ENCODE peak calls at places on chromosome 3, in ten cellular contexts. One of them, this sample, is unnamed.

GRCh38 chr3:39192490-39193092 is at the start of gene XIRP1:
- DNase-seq in IMR-90: peak
- DNase-seq in A549: no peak
- DNase-seq in choroid plexus epithelial cell: no peak
- DNase-seq in K562: no peak
- DNase-seq in esophagus muscularis mucosa: no peak
- DNase-seq in left ventricle myocardium inferior: peak
- DNase-seq in fibroblast of villous mesenchyme: no peak
- DNase-seq in dorsolateral prefrontal cortex: no peak
- DNase-seq in tibial nerve: no peak
- DNase-seq in this sample: no peak

GRCh38 chr3:141782386-141782932 is 19.3 kb downstream of the GRK7 start:
- DNase-seq in tibial nerve: no peak
- DNase-seq in K562: no peak
- DNase-seq in dorsolateral prefrontal cortex: no peak
- DNase-seq in left ventricle myocardium inferior: no peak
- DNase-seq in A549: no peak
- DNase-seq in esophagus muscularis mucosa: no peak
- DNase-seq in IMR-90: no peak
- DNase-seq in choroid plexus epithelial cell: peak
- DNase-seq in fibroblast of villous mesenchyme: peak
- DNase-seq in this sample: peak

GRCh38 chr3:135147657-135148056 is 352.6 kb downstream of the EPHB1 start:
- DNase-seq in left ventricle myocardium inferior: no peak
- DNase-seq in fibroblast of villous mesenchyme: no peak
- DNase-seq in tibial nerve: no peak
- DNase-seq in A549: no peak
- DNase-seq in dorsolateral prefrontal cortex: no peak
- DNase-seq in choroid plexus epithelial cell: no peak
- DNase-seq in IMR-90: no peak
- DNase-seq in esophagus muscularis mucosa: no peak
- DNase-seq in K562: no peak
- DNase-seq in this sample: no peak

GRCh38 chr3:141663993-141664392 is 74.1 kb upstream of the RNF7 start:
- DNase-seq in dorsolateral prefrontal cortex: no peak
- DNase-seq in left ventricle myocardium inferior: no peak
- DNase-seq in tibial nerve: no peak
- DNase-seq in choroid plexus epithelial cell: peak
- DNase-seq in IMR-90: peak
- DNase-seq in esophagus muscularis mucosa: no peak
- DNase-seq in K562: no peak
- DNase-seq in A549: no peak
- DNase-seq in fibroblast of villous mesenchyme: no peak
- DNase-seq in this sample: peak

GRCh38 chr3:150639262-150639661 is 36.1 kb downstream of the SELENOT start:
- DNase-seq in tibial nerve: no peak
- DNase-seq in esophagus muscularis mucosa: no peak
- DNase-seq in choroid plexus epithelial cell: peak
- DNase-seq in K562: no peak
- DNase-seq in IMR-90: peak
- DNase-seq in fibroblast of villous mesenchyme: no peak
- DNase-seq in A549: no peak
- DNase-seq in dorsolateral prefrontal cortex: no peak
- DNase-seq in left ventricle myocardium inferior: no peak
- DNase-seq in this sample: peak

GRCh38 chr3:18758047-18758704 is 333.0 kb upstream of the SATB1 start:
- DNase-seq in left ventricle myocardium inferior: no peak
- DNase-seq in choroid plexus epithelial cell: peak
- DNase-seq in dorsolateral prefrontal cortex: no peak
- DNase-seq in A549: peak
- DNase-seq in K562: peak
- DNase-seq in IMR-90: no peak
- DNase-seq in esophagus muscularis mucosa: no peak
- DNase-seq in fibroblast of villous mesenchyme: peak
- DNase-seq in tibial nerve: no peak
- DNase-seq in this sample: peak

GRCh38 chr3:43102773-43103480 is 3.0 kb downstream of the POMGNT2 start:
- DNase-seq in A549: no peak
- DNase-seq in IMR-90: no peak
- DNase-seq in dorsolateral prefrontal cortex: no peak
- DNase-seq in tibial nerve: no peak
- DNase-seq in K562: no peak
- DNase-seq in left ventricle myocardium inferior: no peak
- DNase-seq in fibroblast of villous mesenchyme: no peak
- DNase-seq in choroid plexus epithelial cell: no peak
- DNase-seq in esophagus muscularis mucosa: no peak
- DNase-seq in this sample: peak

GRCh38 chr3:76199382-76199781 is 414.0 kb upstream of the ZNF717 start:
- DNase-seq in esophagus muscularis mucosa: no peak
- DNase-seq in dorsolateral prefrontal cortex: no peak
- DNase-seq in left ventricle myocardium inferior: no peak
- DNase-seq in A549: no peak
- DNase-seq in choroid plexus epithelial cell: peak
- DNase-seq in tibial nerve: no peak
- DNase-seq in IMR-90: no peak
- DNase-seq in fibroblast of villous mesenchyme: no peak
- DNase-seq in K562: no peak
- DNase-seq in this sample: no peak

GRCh38 chr3:128775906-128776542 is 50.0 kb downstream of the RAB7A start:
- DNase-seq in left ventricle myocardium inferior: no peak
- DNase-seq in K562: no peak
- DNase-seq in A549: no peak
- DNase-seq in fibroblast of villous mesenchyme: no peak
- DNase-seq in choroid plexus epithelial cell: no peak
- DNase-seq in dorsolateral prefrontal cortex: no peak
- DNase-seq in IMR-90: no peak
- DNase-seq in tibial nerve: no peak
- DNase-seq in esophagus muscularis mucosa: no peak
- DNase-seq in this sample: no peak

GRCh38 chr3:108389361-108389760 is 93.0 kb downstream of the HHLA2 start:
- DNase-seq in esophagus muscularis mucosa: no peak
- DNase-seq in K562: no peak
- DNase-seq in fibroblast of villous mesenchyme: no peak
- DNase-seq in dorsolateral prefrontal cortex: no peak
- DNase-seq in tibial nerve: no peak
- DNase-seq in IMR-90: no peak
- DNase-seq in A549: no peak
- DNase-seq in left ventricle myocardium inferior: no peak
- DNase-seq in choroid plexus epithelial cell: no peak
- DNase-seq in this sample: no peak

GRCh38 chr3:169495569-169495968 is 167.9 kb downstream of the MECOM start:
- DNase-seq in fibroblast of villous mesenchyme: no peak
- DNase-seq in esophagus muscularis mucosa: no peak
- DNase-seq in K562: no peak
- DNase-seq in choroid plexus epithelial cell: no peak
- DNase-seq in dorsolateral prefrontal cortex: no peak
- DNase-seq in A549: no peak
- DNase-seq in left ventricle myocardium inferior: no peak
- DNase-seq in IMR-90: no peak
- DNase-seq in tibial nerve: no peak
- DNase-seq in this sample: no peak

GRCh38 chr3:28840976-28841376 is 439.9 kb upstream of the RBMS3 start:
- DNase-seq in K562: no peak
- DNase-seq in dorsolateral prefrontal cortex: no peak
- DNase-seq in tibial nerve: no peak
- DNase-seq in choroid plexus epithelial cell: no peak
- DNase-seq in A549: no peak
- DNase-seq in left ventricle myocardium inferior: no peak
- DNase-seq in IMR-90: no peak
- DNase-seq in esophagus muscularis mucosa: no peak
- DNase-seq in fibroblast of villous mesenchyme: no peak
- DNase-seq in this sample: no peak

GRCh38 chr3:130341388-130341787 is 4.1 kb upstream of the COL6A5 start:
- DNase-seq in fibroblast of villous mesenchyme: peak
- DNase-seq in left ventricle myocardium inferior: no peak
- DNase-seq in dorsolateral prefrontal cortex: no peak
- DNase-seq in IMR-90: no peak
- DNase-seq in esophagus muscularis mucosa: no peak
- DNase-seq in tibial nerve: no peak
- DNase-seq in A549: no peak
- DNase-seq in choroid plexus epithelial cell: peak
- DNase-seq in K562: no peak
- DNase-seq in this sample: no peak

GRCh38 chr3:87335931-87336330 is 59.5 kb upstream of the POU1F1 start:
- DNase-seq in left ventricle myocardium inferior: no peak
- DNase-seq in esophagus muscularis mucosa: no peak
- DNase-seq in K562: no peak
- DNase-seq in dorsolateral prefrontal cortex: no peak
- DNase-seq in A549: no peak
- DNase-seq in IMR-90: no peak
- DNase-seq in choroid plexus epithelial cell: no peak
- DNase-seq in tibial nerve: no peak
- DNase-seq in fibroblast of villous mesenchyme: no peak
- DNase-seq in this sample: no peak

GRCh38 chr3:153162513-153163348 is 705 bp downstream of the RAP2B start:
- DNase-seq in dorsolateral prefrontal cortex: peak
- DNase-seq in esophagus muscularis mucosa: no peak
- DNase-seq in A549: no peak
- DNase-seq in IMR-90: peak
- DNase-seq in K562: no peak
- DNase-seq in tibial nerve: no peak
- DNase-seq in choroid plexus epithelial cell: peak
- DNase-seq in fibroblast of villous mesenchyme: peak
- DNase-seq in left ventricle myocardium inferior: peak
- DNase-seq in this sample: peak

GRCh38 chr3:156674911-156675743 is 737 bp downstream of the TIPARP start:
- DNase-seq in dorsolateral prefrontal cortex: peak
- DNase-seq in choroid plexus epithelial cell: peak
- DNase-seq in K562: peak
- DNase-seq in esophagus muscularis mucosa: no peak
- DNase-seq in left ventricle myocardium inferior: peak
- DNase-seq in A549: peak
- DNase-seq in IMR-90: peak
- DNase-seq in fibroblast of villous mesenchyme: peak
- DNase-seq in tibial nerve: peak
- DNase-seq in this sample: peak

GRCh38 chr3:42216820-42217416 is 49.1 kb downstream of the CCK start:
- DNase-seq in A549: no peak
- DNase-seq in tibial nerve: no peak
- DNase-seq in choroid plexus epithelial cell: peak
- DNase-seq in dorsolateral prefrontal cortex: no peak
- DNase-seq in left ventricle myocardium inferior: no peak
- DNase-seq in IMR-90: peak
- DNase-seq in fibroblast of villous mesenchyme: peak
- DNase-seq in K562: no peak
- DNase-seq in esophagus muscularis mucosa: no peak
- DNase-seq in this sample: peak

GRCh38 chr3:115651089-115651488 is 27.8 kb downstream of the GAP43 start:
- DNase-seq in esophagus muscularis mucosa: no peak
- DNase-seq in K562: no peak
- DNase-seq in tibial nerve: no peak
- DNase-seq in dorsolateral prefrontal cortex: no peak
- DNase-seq in choroid plexus epithelial cell: no peak
- DNase-seq in IMR-90: no peak
- DNase-seq in left ventricle myocardium inferior: no peak
- DNase-seq in fibroblast of villous mesenchyme: no peak
- DNase-seq in A549: no peak
- DNase-seq in this sample: no peak
- TF ChIP-seq CTCF in esophagus muscularis mucosa: no peak
- TF ChIP-seq CTCF in K562: no peak
- TF ChIP-seq CTCF in tibial nerve: no peak
- TF ChIP-seq CTCF in dorsolateral prefrontal cortex: no peak
- TF ChIP-seq CTCF in choroid plexus epithelial cell: no peak
- TF ChIP-seq CTCF in IMR-90: no peak
- TF ChIP-seq CTCF in left ventricle myocardium inferior: no peak
- TF ChIP-seq CTCF in fibroblast of villous mesenchyme: no peak
- TF ChIP-seq CTCF in A549: no peak
- TF ChIP-seq CTCF in this sample: no peak

DNA sequence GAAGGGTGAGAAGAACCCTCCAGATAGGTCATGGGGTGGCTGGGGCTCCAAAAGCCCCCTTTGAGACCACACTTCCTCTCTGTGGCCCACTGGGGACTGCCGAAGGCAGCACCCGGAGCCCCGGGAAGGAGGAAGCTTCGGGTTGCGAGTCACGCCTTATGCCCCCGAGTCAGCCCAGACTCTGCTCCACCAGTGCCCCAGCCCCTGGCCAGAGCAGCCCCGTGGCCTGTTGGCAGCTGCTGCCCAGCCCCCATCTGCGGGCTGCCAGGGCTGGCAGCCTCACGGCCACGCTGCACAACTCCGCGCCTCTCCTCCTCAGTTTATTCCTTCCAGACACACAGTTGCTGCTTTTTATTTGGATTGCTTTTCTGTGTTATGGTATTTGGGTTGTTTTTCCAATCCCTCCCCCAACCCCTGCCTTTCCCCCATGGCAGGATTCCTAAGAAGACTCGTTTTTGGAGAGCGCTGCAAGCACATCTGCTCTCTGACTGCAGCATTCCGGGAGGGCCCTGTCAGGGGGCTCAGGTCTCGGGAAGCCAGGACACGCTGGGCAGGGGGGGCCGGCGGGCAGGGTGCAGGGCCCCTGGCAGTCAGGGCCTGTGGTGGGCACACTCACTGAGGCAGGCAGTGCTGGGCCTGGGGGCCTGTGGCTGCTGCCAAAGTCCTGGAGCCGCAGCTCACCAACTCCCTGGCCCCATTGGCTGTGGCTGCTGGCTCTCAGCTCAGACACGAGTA is 20.3 kb downstream of the MAGEF1 start:
- DNase-seq in esophagus muscularis mucosa: no peak
- DNase-seq in choroid plexus epithelial cell: peak
- DNase-seq in IMR-90: peak
- DNase-seq in A549: no peak
- DNase-seq in K562: no peak
- DNase-seq in left ventricle myocardium inferior: no peak
- DNase-seq in dorsolateral prefrontal cortex: peak
- DNase-seq in tibial nerve: no peak
- DNase-seq in fibroblast of villous mesenchyme: no peak
- DNase-seq in this sample: no peak
- H3K4me3 ChIP-seq in esophagus muscularis mucosa: peak
- H3K4me3 ChIP-seq in choroid plexus epithelial cell: no peak
- H3K4me3 ChIP-seq in IMR-90: no peak
- H3K4me3 ChIP-seq in A549: no peak
- H3K4me3 ChIP-seq in K562: no peak
- H3K4me3 ChIP-seq in left ventricle myocardium inferior: peak
- H3K4me3 ChIP-seq in dorsolateral prefrontal cortex: peak
- H3K4me3 ChIP-seq in tibial nerve: no peak
- H3K4me3 ChIP-seq in fibroblast of villous mesenchyme: no peak
- H3K4me3 ChIP-seq in this sample: no peak

GRCh38 chr3:11832964-11833621 is 13.6 kb downstream of the TAMM41 start:
- DNase-seq in tibial nerve: no peak
- DNase-seq in K562: no peak
- DNase-seq in IMR-90: no peak
- DNase-seq in esophagus muscularis mucosa: no peak
- DNase-seq in fibroblast of villous mesenchyme: no peak
- DNase-seq in choroid plexus epithelial cell: peak
- DNase-seq in dorsolateral prefrontal cortex: no peak
- DNase-seq in A549: no peak
- DNase-seq in left ventricle myocardium inferior: no peak
- DNase-seq in this sample: peak

GRCh38 chr3:11835028-11835639 is 11.6 kb downstream of the TAMM41 start:
- DNase-seq in A549: peak
- DNase-seq in K562: peak
- DNase-seq in tibial nerve: no peak
- DNase-seq in choroid plexus epithelial cell: peak
- DNase-seq in esophagus muscularis mucosa: no peak
- DNase-seq in left ventricle myocardium inferior: no peak
- DNase-seq in IMR-90: peak
- DNase-seq in dorsolateral prefrontal cortex: no peak
- DNase-seq in fibroblast of villous mesenchyme: peak
- DNase-seq in this sample: peak
- TF ChIP-seq CTCF in A549: peak
- TF ChIP-seq CTCF in K562: peak
- TF ChIP-seq CTCF in tibial nerve: peak
- TF ChIP-seq CTCF in choroid plexus epithelial cell: no peak
- TF ChIP-seq CTCF in esophagus muscularis mucosa: peak
- TF ChIP-seq CTCF in left ventricle myocardium inferior: peak
- TF ChIP-seq CTCF in IMR-90: peak
- TF ChIP-seq CTCF in dorsolateral prefrontal cortex: peak
- TF ChIP-seq CTCF in fibroblast of villous mesenchyme: peak
- TF ChIP-seq CTCF in this sample: peak

GRCh38 chr3:183285828-183286457 is 32.9 kb downstream of the B3GNT5 start:
- DNase-seq in IMR-90: peak
- DNase-seq in choroid plexus epithelial cell: peak
- DNase-seq in fibroblast of villous mesenchyme: peak
- DNase-seq in left ventricle myocardium inferior: peak
- DNase-seq in A549: peak
- DNase-seq in dorsolateral prefrontal cortex: peak
- DNase-seq in K562: no peak
- DNase-seq in tibial nerve: peak
- DNase-seq in esophagus muscularis mucosa: peak
- DNase-seq in this sample: peak
- H3K4me3 ChIP-seq in IMR-90: no peak
- H3K4me3 ChIP-seq in choroid plexus epithelial cell: no peak
- H3K4me3 ChIP-seq in fibroblast of villous mesenchyme: no peak
- H3K4me3 ChIP-seq in left ventricle myocardium inferior: peak
- H3K4me3 ChIP-seq in A549: peak
- H3K4me3 ChIP-seq in dorsolateral prefrontal cortex: peak
- H3K4me3 ChIP-seq in K562: no peak
- H3K4me3 ChIP-seq in tibial nerve: no peak
- H3K4me3 ChIP-seq in esophagus muscularis mucosa: no peak
- H3K4me3 ChIP-seq in this sample: no peak

This sample was measured in fibroblast of pulmonary artery.